ENCODE peak calls at places on chromosomes 4 and X, in six cellular contexts. U is sigmoid colon, F is lower lobe of right lung, H is upper lobe of right lung, Q is astrocyte of the cerebellum, O is body of pancreas. I is an unnamed sample.

GRCh38 chrX:129549124-129549523 is 9.1 kb downstream of the OCRL start:
- DNase-seq in Q (no peak), U (no peak), H (no peak), F (no peak), O (no peak), I (no peak)

GRCh38 chr4:154332681-154333421 is 158.7 kb downstream of the DCHS2 start:
- DNase-seq in O (peak), F (peak), U (peak), H (no peak), Q (no peak), I (no peak)

GRCh38 chr4:2101346-2102044 is 42.4 kb downstream of the NAT8L start:
- DNase-seq in U (no peak), O (no peak), H (no peak), F (no peak), Q (peak), I (no peak)

GRCh38 chrX:92213781-92214180 is 434.6 kb downstream of the PCDH11X start:
- DNase-seq in F (no peak), U (no peak), H (no peak), Q (no peak), O (no peak), I (no peak)

GRCh38 chr4:74395633-74396032 is 30.7 kb downstream of the EREG start:
- DNase-seq in O (no peak), Q (peak), U (no peak), F (no peak), H (no peak), I (no peak)

GRCh38 chr4:140645614-140646412 is 77.1 kb upstream of the UCP1 start:
- DNase-seq in H (no peak), O (no peak), U (no peak), Q (no peak), F (no peak), I (no peak)

GRCh38 chr4:102299708-102300107 is 45.6 kb downstream of the SLC39A8 start:
- DNase-seq in O (peak), F (peak), Q (peak), U (no peak), H (no peak), I (peak)

GRCh38 chr4:2796261-2797187 is 3.6 kb downstream of the SH3BP2 start:
- DNase-seq in H (peak), F (peak), O (peak), U (peak), Q (no peak), I (no peak)

GRCh38 chr4:18664051-18664450 is 642.5 kb upstream of the LCORL start:
- DNase-seq in Q (no peak), H (no peak), U (no peak), O (no peak), F (no peak), I (no peak)

GRCh38 chr4:87363552-87363951 is 27.4 kb downstream of the HSD17B11 start:
- DNase-seq in H (no peak), U (no peak), Q (no peak), O (no peak), F (no peak), I (no peak)

GRCh38 chr4:88489100-88489761 is 32.3 kb downstream of the HERC5 start:
- DNase-seq in Q (no peak), U (no peak), O (no peak), H (no peak), F (no peak), I (no peak)

GRCh38 chrX:47814853-47815252 is 21.8 kb upstream of the ZNF81 start:
- DNase-seq in O (no peak), H (no peak), U (no peak), F (no peak), Q (no peak), I (no peak)

GRCh38 chr4:148438047-148438446 is 4.2 kb downstream of the NR3C2 start:
- DNase-seq in H (no peak), F (no peak), O (no peak), U (no peak), Q (no peak), I (no peak)

GRCh38 chr4:2971275-2971674 is 7.9 kb downstream of the GRK4 start:
- DNase-seq in H (no peak), U (no peak), O (no peak), F (no peak), Q (no peak), I (no peak)

GRCh38 chr4:105158837-105159236 is 12.2 kb downstream of the TET2 start:
- DNase-seq in H (peak), U (peak), F (peak), O (no peak), Q (no peak), I (no peak)

GRCh38 chr4:186221624-186222023 is 5.7 kb upstream of the KLKB1 start:
- DNase-seq in U (no peak), H (no peak), O (no peak), F (no peak), Q (no peak), I (no peak)

GRCh38 chr4:184148871-184149637 is 68.6 kb downstream of the ENPP6 start:
- DNase-seq in O (no peak), U (no peak), Q (no peak), H (no peak), F (no peak), I (no peak)

GRCh38 chr4:26365537-26366150 is 44.8 kb downstream of the RBPJ start:
- DNase-seq in F (no peak), H (no peak), Q (no peak), O (no peak), U (no peak), I (no peak)
- TF ChIP-seq CTCF in F (no peak), H (no peak), Q (no peak), O (no peak), U (no peak), I (no peak)

GRCh38 chr4:97984545-97985131 is 158.6 kb downstream of the STPG2 start:
- DNase-seq in U (no peak), F (no peak), H (no peak), Q (no peak), O (no peak), I (no peak)

GRCh38 chr4:97990409-97990808 is 152.9 kb downstream of the STPG2 start:
- DNase-seq in H (no peak), F (no peak), O (no peak), U (no peak), Q (no peak), I (no peak)

DNA sequence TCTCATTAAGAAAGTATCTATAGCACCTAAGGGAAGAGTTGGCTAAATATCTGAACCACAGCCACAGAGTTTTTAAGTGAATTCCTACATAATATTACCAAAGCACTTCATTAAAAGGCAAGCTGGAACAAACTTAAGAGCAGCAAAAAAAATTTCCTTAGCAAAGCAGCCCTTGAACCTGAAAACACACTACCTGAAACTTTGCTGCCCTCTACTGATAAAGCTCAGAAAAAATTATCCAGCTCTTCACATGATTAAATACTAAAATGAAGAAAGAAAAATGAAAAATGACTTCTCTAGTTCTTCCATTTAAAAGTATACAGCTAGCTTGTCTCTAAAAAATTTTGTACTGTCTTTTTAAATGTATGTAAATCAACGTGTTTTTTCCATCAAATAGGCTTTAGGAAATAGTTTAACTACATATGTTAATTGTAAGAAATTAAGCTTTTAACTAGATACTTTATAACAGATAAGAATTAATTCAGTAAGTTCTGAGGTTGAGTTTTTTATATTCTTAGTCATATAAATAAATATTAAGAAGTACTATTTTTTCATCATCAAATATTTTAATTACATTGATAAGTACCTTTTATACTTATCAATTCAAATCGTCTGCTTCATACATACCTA is 156.1 kb downstream of the STPG2 start:
- DNase-seq in O (no peak), Q (peak), U (no peak), H (no peak), F (no peak), I (no peak)
- TF ChIP-seq CTCF in O (peak), Q (peak), U (no peak), H (peak), F (no peak), I (no peak)

DNA sequence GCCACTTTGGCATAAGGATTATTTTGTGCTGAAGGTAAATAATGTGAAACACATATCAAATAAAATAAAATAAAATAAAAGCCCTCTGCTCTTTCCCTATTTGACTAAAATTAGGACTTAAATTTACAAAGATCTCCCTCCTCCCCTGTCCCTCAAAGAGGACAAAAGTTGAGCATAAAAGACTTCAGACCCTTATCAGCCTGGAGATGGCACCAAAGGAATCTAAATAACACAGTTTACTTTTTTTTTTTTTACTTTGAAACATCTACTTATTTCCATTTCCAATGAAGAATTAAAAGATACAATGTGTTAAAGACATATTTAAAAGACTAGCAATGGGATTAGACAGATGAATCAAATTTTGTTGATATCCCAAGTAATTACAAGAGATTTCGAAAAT is 89.7 kb downstream of the EPHA5 start:
- DNase-seq in O (no peak), U (no peak), Q (peak), H (no peak), F (no peak), I (no peak)
- TF ChIP-seq CTCF in O (no peak), U (no peak), Q (peak), H (no peak), F (no peak), I (no peak)

DNA sequence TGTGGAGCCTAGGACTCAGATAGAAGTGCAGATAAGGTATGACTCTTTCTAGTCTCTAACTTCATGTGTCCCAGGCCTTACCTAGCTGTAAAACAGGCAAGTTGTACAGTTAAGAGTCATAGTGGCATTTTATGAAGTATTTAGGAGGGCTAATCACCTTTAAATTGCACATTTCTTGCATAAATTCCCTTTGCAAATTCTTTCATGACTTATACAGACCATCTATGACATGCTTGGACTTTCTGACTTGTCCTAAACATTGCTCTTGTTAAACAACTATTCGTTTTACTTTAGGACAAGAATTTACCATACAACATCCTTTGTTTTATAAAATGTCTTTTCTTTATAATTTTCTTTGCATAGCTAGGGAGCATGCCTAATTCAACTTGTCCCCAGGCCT is 7.8 kb upstream of the RRAGB start:
- DNase-seq in F (no peak), O (no peak), U (no peak), Q (no peak), H (no peak), I (no peak)
- TF ChIP-seq CTCF in F (no peak), O (no peak), U (no peak), Q (no peak), H (no peak), I (no peak)

GRCh38 chr4:23298371-23298770 is 591.5 kb downstream of the PPARGC1A start:
- DNase-seq in O (no peak), H (no peak), U (no peak), F (no peak), Q (no peak), I (no peak)

GRCh38 chr4:23297327-23297726 is 592.5 kb downstream of the PPARGC1A start:
- DNase-seq in O (no peak), H (no peak), Q (no peak), F (no peak), U (no peak), I (no peak)
- TF ChIP-seq CTCF in O (no peak), H (no peak), Q (no peak), F (no peak), U (no peak), I (no peak)

DNA sequence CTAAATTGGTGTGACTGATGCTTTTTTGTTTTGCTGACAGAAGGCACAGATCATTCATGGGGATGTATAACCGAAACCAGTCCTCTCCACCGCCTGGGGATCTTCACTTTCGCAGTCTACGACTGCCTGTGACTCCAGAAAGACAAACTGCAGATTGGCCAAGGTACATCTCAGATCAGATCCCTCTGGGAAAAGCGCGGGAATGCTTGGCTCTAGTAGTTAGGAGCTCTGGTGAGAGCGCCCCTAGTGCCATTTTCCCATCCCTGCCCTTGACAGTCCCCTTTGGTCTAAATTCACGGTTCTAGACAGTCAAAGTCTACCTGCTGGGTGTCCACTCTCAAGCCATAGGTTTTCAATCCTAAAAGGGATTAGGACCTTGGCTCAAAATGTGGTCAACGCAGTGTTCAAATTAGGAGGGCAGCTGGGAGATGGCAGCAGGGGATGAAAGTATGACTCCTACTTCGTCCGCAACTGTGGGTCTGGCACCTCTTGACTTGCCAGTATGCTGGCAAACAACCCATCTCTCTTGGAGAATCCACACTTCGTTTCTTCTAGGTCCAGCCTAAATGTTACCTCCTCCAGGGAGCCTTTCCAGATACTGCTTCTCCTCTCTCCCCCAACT is 6.9 kb upstream of the HAND2 start:
- DNase-seq in O (no peak), F (no peak), H (no peak), U (peak), Q (no peak), I (no peak)
- TF ChIP-seq CTCF in O (peak), F (no peak), H (no peak), U (no peak), Q (peak), I (no peak)

GRCh38 chrX:104513162-104513561 is 52.8 kb upstream of the IL1RAPL2 start:
- DNase-seq in O (no peak), F (no peak), Q (no peak), H (no peak), U (no peak), I (no peak)
- TF ChIP-seq CTCF in O (no peak), F (no peak), Q (no peak), H (no peak), U (no peak), I (no peak)

DNA sequence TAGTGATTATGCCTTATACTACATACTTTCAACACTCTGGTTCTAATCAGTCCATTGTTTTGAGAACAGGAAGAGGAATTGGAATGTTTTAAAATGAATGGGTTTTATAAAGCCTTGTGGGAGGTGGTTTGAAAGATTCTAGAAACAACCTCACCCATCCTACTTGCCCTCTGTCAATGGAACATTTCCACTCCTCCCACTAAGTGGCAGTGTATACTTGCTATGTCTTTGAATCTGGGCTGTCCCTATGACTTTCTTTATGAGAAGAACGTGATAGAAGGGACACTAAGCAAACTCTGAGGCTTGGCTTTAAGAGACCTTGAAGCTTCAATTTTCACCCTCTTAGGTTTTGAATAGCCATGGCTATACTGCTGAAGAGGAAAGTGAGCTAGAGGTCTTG is 611.2 kb downstream of the PPP4R3C start:
- DNase-seq in H (no peak), Q (no peak), O (no peak), U (no peak), F (no peak), I (no peak)
- TF ChIP-seq CTCF in H (no peak), Q (no peak), O (no peak), U (no peak), F (no peak), I (peak)

I was measured in AG09319.